ENCODE peak calls at places on chromosome 22, in nine cellular contexts. N, Z, O, M, B, G, K, V and R are unnamed samples.

GRCh38 chr22:27726726-27727449 is 74.7 kb downstream of the MN1 start:
- DNase-seq in Z (peak), M (no peak), N (peak), B (peak), O (peak), K (peak), G (no peak), V (peak), R (peak)

GRCh38 chr22:47152938-47153337 is 390.5 kb downstream of the TBC1D22A start:
- DNase-seq in G (no peak), O (no peak), M (no peak), V (no peak), B (no peak), K (no peak), Z (no peak), N (no peak), R (no peak)

GRCh38 chr22:22185217-22185616 is 59.4 kb upstream of the VPREB1 start:
- DNase-seq in K (no peak), Z (no peak), V (no peak), M (no peak), O (no peak), G (no peak), B (no peak), N (no peak), R (no peak)

GRCh38 chr22:47552541-47553205 is 790.2 kb downstream of the TBC1D22A start:
- DNase-seq in K (no peak), O (no peak), M (no peak), G (no peak), N (peak), Z (no peak), V (no peak), B (no peak), R (no peak)

GRCh38 chr22:21642584-21643448 is 714 bp downstream of the SDF2L1 start:
- DNase-seq in B (peak), K (peak), Z (no peak), G (peak), O (no peak), N (no peak), V (no peak), M (peak), R (no peak)

GRCh38 chr22:47448231-47449035 is 686.0 kb downstream of the TBC1D22A start:
- DNase-seq in M (no peak), G (no peak), O (no peak), Z (no peak), V (no peak), K (peak), N (peak), B (no peak), R (no peak)

GRCh38 chr22:44212936-44213335 is 32.2 kb downstream of the PARVG start:
- DNase-seq in K (no peak), N (peak), Z (no peak), O (no peak), V (no peak), G (no peak), B (no peak), M (no peak), R (no peak)

GRCh38 chr22:34858026-34858425 is 207.9 kb upstream of the ISX start:
- DNase-seq in N (no peak), O (no peak), Z (no peak), M (no peak), V (no peak), B (no peak), K (no peak), G (no peak), R (no peak)

GRCh38 chr22:46803031-46803880 is 40.8 kb downstream of the TBC1D22A start:
- DNase-seq in G (peak), V (peak), N (no peak), K (peak), B (peak), M (peak), O (peak), Z (no peak), R (no peak)

GRCh38 chr22:49626361-49627216 is 201.1 kb downstream of the BRD1 start:
- DNase-seq in M (no peak), G (no peak), O (no peak), N (no peak), Z (no peak), K (no peak), V (no peak), B (no peak), R (no peak)

DNA sequence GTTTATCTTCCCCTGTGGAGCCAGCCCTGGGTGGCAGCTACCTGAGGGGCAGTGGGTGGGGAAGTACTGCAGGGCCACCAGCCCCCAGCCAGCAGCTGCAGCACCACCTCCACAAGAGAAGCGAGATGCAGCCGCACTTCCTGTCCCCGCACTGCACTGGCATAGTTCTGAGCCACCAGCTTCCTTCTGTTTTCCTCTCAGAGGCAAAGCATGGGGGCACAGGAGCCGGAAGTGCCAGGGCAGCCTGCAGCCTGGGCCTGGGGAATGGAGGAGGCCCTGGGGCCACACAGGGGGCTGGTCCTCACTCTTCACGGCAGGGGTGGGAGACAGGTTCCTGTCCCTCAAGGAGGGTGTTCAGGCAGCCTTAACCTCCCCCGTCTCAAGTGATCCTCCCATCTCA is 11.9 kb upstream of the SH3BP1 start:
- DNase-seq in M (peak), B (no peak), K (no peak), O (no peak), G (peak), V (no peak), Z (no peak), N (no peak), R (no peak)
- H3K27ac ChIP-seq in M (peak), B (no peak), K (peak), O (peak), G (peak), V (peak), Z (peak), N (peak), R (peak)

DNA sequence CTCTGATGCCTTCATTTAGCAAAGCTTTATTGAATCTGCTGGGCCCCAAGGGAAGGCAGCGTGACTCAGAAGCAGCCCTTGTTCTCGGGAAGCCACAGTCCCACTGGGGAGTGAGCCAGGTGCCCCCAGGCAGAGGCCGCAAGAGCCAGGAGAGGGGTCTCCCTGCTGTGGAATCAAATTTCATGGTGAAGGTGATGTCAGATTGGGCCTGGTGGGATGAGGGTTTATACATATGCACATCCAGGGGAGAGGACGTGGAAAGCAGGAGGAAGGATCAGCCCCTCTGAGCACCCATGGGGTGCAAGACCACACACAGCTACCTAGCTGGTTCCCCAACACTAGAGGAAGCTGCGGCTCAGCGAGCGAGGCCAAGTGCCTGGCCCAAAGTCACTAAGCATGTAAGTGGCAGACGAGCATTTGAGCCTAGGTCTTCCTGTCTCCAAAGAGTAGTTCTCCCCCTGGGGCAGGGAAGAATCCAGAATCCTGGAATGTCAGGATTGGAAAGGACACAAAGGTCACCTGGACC is 2.0 kb downstream of the SYNGR1 start:
- DNase-seq in K (no peak), V (no peak), O (no peak), B (no peak), N (no peak), Z (no peak), G (no peak), M (no peak), R (no peak)
- H3K27ac ChIP-seq in K (no peak), V (no peak), O (peak), B (no peak), N (peak), Z (no peak), G (no peak), M (no peak), R (peak)

GRCh38 chr22:42957544-42957943 is 57.4 kb downstream of the PACSIN2 start:
- DNase-seq in M (no peak), V (no peak), K (no peak), N (no peak), B (no peak), Z (no peak), G (no peak), O (no peak), R (no peak)

GRCh38 chr22:42960146-42960509 is 54.8 kb downstream of the PACSIN2 start:
- DNase-seq in V (no peak), M (no peak), N (no peak), O (no peak), G (no peak), Z (no peak), K (no peak), B (no peak), R (no peak)

GRCh38 chr22:42958937-42959336 is 56.0 kb downstream of the PACSIN2 start:
- DNase-seq in M (no peak), K (no peak), G (no peak), V (no peak), O (no peak), B (no peak), Z (no peak), N (no peak), R (no peak)

GRCh38 chr22:42957958-42958357 is 57.0 kb downstream of the PACSIN2 start:
- DNase-seq in N (no peak), M (no peak), O (no peak), B (no peak), V (no peak), Z (no peak), K (no peak), G (no peak), R (no peak)

DNA sequence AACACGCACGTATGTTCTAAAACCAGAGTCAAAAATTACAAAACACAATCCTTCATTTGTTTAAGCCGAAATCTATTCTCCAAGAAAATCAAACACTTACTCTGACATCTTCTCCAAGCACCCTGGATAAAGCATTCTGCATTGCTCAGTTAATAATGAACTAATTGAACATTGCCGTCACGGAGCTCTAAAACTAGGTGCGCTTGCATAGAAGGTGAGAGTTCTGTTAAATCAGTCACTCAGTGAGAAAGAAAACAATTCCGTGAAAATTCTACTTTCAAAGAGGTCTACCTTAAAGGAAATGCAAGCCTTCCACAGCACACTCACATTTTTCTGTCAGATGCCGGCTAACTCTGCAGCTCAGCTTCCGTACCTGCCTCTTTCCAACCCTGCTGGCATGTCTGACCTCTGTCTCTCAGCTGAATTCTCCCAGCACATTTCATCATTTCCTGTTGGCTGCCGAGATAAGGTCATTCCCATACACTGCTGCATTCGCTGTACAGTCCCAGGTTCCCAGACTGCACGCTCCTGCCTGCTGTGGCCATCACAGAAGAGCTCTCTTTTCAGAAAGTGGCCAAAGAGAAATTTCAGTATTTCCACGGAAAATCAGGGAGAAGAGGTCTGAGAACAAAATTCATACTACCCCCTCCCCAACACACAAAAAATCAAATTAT is 55.3 kb downstream of the PACSIN2 start:
- DNase-seq in G (no peak), V (peak), M (no peak), O (peak), Z (no peak), N (peak), B (no peak), K (peak), R (no peak)
- H3K27ac ChIP-seq in G (no peak), V (peak), M (no peak), O (peak), Z (peak), N (peak), B (no peak), K (peak), R (peak)

DNA sequence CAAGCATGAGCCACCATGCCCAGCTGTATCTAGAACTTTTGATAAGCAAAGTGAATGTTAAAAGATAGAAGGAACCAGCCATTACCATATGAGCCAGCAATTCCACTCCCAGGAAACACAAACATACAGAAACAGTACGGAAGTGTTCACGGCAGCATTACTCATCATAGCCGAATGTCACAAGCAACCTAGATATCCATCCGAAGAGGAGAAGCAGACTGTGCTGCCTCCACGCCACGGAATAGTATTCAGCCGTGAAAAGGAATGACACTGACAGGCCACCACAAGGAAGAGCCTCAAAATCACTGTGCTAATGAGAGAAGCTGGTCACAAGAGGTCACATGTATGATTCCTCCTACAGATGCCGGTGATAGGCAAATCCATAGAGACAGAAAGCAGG is 17.6 kb upstream of the MGAT3 start:
- DNase-seq in M (no peak), O (no peak), B (peak), V (no peak), Z (no peak), G (no peak), N (no peak), K (no peak), R (no peak)
- H3K27ac ChIP-seq in M (no peak), O (no peak), B (peak), V (no peak), Z (no peak), G (no peak), N (no peak), K (no peak), R (peak)

GRCh38 chr22:36087784-36088183 is 59.2 kb upstream of the RBFOX2 start:
- DNase-seq in G (no peak), Z (no peak), K (no peak), V (peak), B (no peak), N (no peak), M (no peak), O (no peak), R (no peak)
- H3K27ac ChIP-seq in G (no peak), Z (no peak), K (no peak), V (no peak), B (no peak), N (no peak), M (no peak), O (no peak), R (peak)

DNA sequence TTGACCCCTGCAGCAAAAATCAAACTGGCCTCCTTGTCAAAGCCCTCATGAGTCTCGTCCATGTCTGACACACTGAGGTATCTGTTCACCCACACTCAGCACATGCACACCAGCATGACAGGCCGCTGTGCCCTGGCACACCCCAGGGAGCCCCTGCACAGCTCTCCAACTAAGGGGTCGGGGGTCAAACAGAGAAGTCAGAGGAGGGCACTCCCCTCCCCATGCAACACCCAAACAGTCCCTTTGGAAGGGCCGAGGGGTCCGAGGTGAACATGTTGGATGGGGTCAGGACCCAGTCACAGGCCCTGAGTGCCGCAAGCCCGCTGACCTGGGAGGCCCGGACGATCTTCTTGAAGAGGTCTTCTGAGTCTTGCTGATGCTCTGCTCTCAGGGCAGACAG is 14.6 kb downstream of the SUN2 start:
- DNase-seq in B (no peak), K (no peak), G (no peak), O (no peak), V (no peak), M (no peak), N (no peak), Z (no peak), R (no peak)
- H3K27ac ChIP-seq in B (no peak), K (no peak), G (peak), O (no peak), V (no peak), M (peak), N (no peak), Z (no peak), R (no peak)